ENCODE peak calls at places on chromosomes 12 and 14, in ten cellular contexts. T, I, E, W, G, L, H, Q, V and Y are unnamed samples.

GRCh38 chr12:124098101-124098757 is 125.2 kb downstream of the ZNF664 start:
- DNase-seq in E (no peak), I (no peak), H (no peak), T (no peak), L (no peak), Q (no peak), W (no peak), G (no peak), V (no peak), Y (no peak)

GRCh38 chr14:52119030-52119429 is 50.2 kb upstream of the NID2 start:
- DNase-seq in E (peak), G (no peak), W (no peak), H (no peak), V (no peak), T (no peak), Q (no peak), I (no peak), L (no peak), Y (no peak)

GRCh38 chr14:36702484-36702883 is 40.8 kb downstream of the PAX9 start:
- DNase-seq in T (no peak), L (no peak), Q (no peak), W (no peak), E (no peak), H (no peak), V (no peak), I (peak), G (no peak), Y (no peak)

GRCh38 chr14:68269136-68269535 is 449.6 kb downstream of the RAD51B start:
- DNase-seq in Q (no peak), H (no peak), E (no peak), I (no peak), V (no peak), G (no peak), T (no peak), L (no peak), W (no peak), Y (no peak)

GRCh38 chr14:37563189-37563588 is 31.9 kb downstream of the FOXA1 start:
- DNase-seq in E (no peak), Q (no peak), T (no peak), I (no peak), L (no peak), H (no peak), V (no peak), W (no peak), G (no peak), Y (no peak)

GRCh38 chr12:124457287-124458219 is 109.9 kb downstream of the NCOR2 start:
- DNase-seq in W (peak), T (no peak), Q (peak), L (no peak), I (peak), V (peak), H (peak), E (no peak), G (peak), Y (peak)

GRCh38 chr12:38771871-38772270 is 133.5 kb downstream of the CPNE8 start:
- DNase-seq in V (no peak), L (no peak), H (no peak), T (no peak), W (no peak), I (no peak), E (no peak), Q (no peak), G (no peak), Y (no peak)

GRCh38 chr12:101781834-101782543 is 42.7 kb upstream of the SYCP3 start:
- DNase-seq in V (no peak), Q (no peak), H (no peak), W (no peak), G (no peak), L (no peak), T (no peak), I (no peak), E (no peak), Y (no peak)

GRCh38 chr14:86501611-86502010 is 971.7 kb downstream of the FLRT2 start:
- DNase-seq in E (no peak), H (no peak), G (no peak), Q (no peak), T (no peak), V (no peak), L (no peak), W (no peak), I (no peak), Y (no peak)

GRCh38 chr12:80625901-80626300 is 81.5 kb upstream of the MYF6 start:
- DNase-seq in T (no peak), W (no peak), I (no peak), G (no peak), L (no peak), V (no peak), H (no peak), E (no peak), Q (no peak), Y (no peak)

GRCh38 chr12:26979733-26980132 is 34.5 kb downstream of the TM7SF3 start:
- DNase-seq in I (no peak), H (no peak), W (no peak), L (no peak), Q (no peak), V (no peak), T (no peak), G (no peak), E (no peak), Y (no peak)

GRCh38 chr14:59422069-59422881 is 42.9 kb downstream of the GPR135 start:
- DNase-seq in T (no peak), Q (no peak), V (no peak), G (no peak), W (no peak), E (no peak), H (no peak), L (no peak), I (no peak), Y (no peak)

GRCh38 chr12:111699-112591 is 45.4 kb downstream of the IQSEC3 start:
- DNase-seq in H (peak), V (no peak), I (no peak), Q (no peak), E (no peak), W (peak), L (peak), G (no peak), T (no peak), Y (peak)

GRCh38 chr14:94673781-94674231 is 61.6 kb downstream of the SERPINA3 start:
- DNase-seq in H (peak), I (no peak), E (no peak), T (no peak), W (no peak), V (no peak), Q (no peak), L (no peak), G (peak), Y (no peak)

GRCh38 chr12:77131977-77132490 is 66.7 kb upstream of the E2F7 start:
- DNase-seq in I (no peak), V (no peak), G (no peak), H (no peak), T (no peak), W (no peak), L (no peak), Q (no peak), E (no peak), Y (no peak)

GRCh38 chr14:58414845-58415244 is 12.5 kb downstream of the TIMM9 start:
- DNase-seq in H (no peak), I (no peak), T (peak), W (no peak), L (peak), Q (no peak), E (no peak), G (no peak), V (no peak), Y (no peak)

GRCh38 chr14:68612049-68612448 is 180.8 kb downstream of the ZFP36L1 start:
- DNase-seq in G (no peak), W (no peak), H (no peak), T (no peak), L (no peak), E (no peak), I (no peak), Q (no peak), V (peak), Y (no peak)

GRCh38 chr12:10220398-10221077 is 7.9 kb downstream of the GABARAPL1 start:
- DNase-seq in H (peak), W (peak), L (no peak), I (no peak), T (no peak), G (peak), E (no peak), V (peak), Q (peak), Y (peak)

GRCh38 chr12:70408004-70408790 is 42.1 kb downstream of the KCNMB4 start:
- DNase-seq in G (no peak), W (no peak), E (no peak), T (no peak), V (no peak), H (no peak), Q (no peak), L (no peak), I (no peak), Y (no peak)

GRCh38 chr14:90060965-90061848 is 587 bp upstream of the KCNK13 start:
- DNase-seq in V (no peak), E (no peak), G (no peak), H (no peak), T (no peak), L (no peak), W (no peak), I (no peak), Q (no peak), Y (no peak)

GRCh38 chr12:106226884-106227640 is 20.8 kb downstream of the CKAP4 start:
- DNase-seq in I (no peak), L (peak), V (no peak), E (peak), W (peak), H (no peak), Q (no peak), G (no peak), T (peak), Y (no peak)

GRCh38 chr12:52441320-52441911 is 7.2 kb upstream of the KRT75 start:
- DNase-seq in L (no peak), T (peak), H (no peak), V (no peak), G (no peak), Q (no peak), I (peak), E (peak), W (no peak), Y (no peak)

GRCh38 chr12:28415755-28416154 is 225.5 kb downstream of the CCDC91 start:
- DNase-seq in V (no peak), G (no peak), T (peak), H (no peak), W (no peak), L (peak), E (no peak), Q (no peak), I (no peak), Y (no peak)

GRCh38 chr12:38934696-38935095 is 29.3 kb upstream of the CPNE8 start:
- DNase-seq in T (no peak), E (no peak), Q (no peak), I (no peak), W (no peak), V (no peak), G (no peak), L (no peak), H (no peak), Y (no peak)

GRCh38 chr12:124545508-124546418 is 21.6 kb downstream of the NCOR2 start:
- DNase-seq in T (no peak), Q (no peak), E (no peak), G (no peak), H (no peak), V (peak), I (no peak), L (no peak), W (no peak), Y (peak)

GRCh38 chr14:35495278-35495677 is 38.7 kb upstream of the INSM2 start:
- DNase-seq in L (no peak), I (no peak), W (no peak), V (no peak), T (no peak), H (no peak), E (no peak), Q (no peak), G (no peak), Y (no peak)

GRCh38 chr14:68740798-68741480 is 51.9 kb downstream of the ZFP36L1 start:
- DNase-seq in G (no peak), H (no peak), T (no peak), V (peak), Q (no peak), W (no peak), I (no peak), L (peak), E (no peak), Y (no peak)

GRCh38 chr14:99560946-99561683 is 42.9 kb downstream of the CCDC85C start:
- DNase-seq in G (peak), E (no peak), V (no peak), H (peak), Q (no peak), L (no peak), W (no peak), T (no peak), I (no peak), Y (no peak)

GRCh38 chr12:124847675-124848074 is 16.0 kb downstream of the SCARB1 start:
- DNase-seq in H (no peak), L (no peak), E (peak), V (no peak), T (no peak), Q (peak), G (no peak), I (no peak), W (no peak), Y (no peak)

GRCh38 chr12:102757154-102757873 is 159.7 kb downstream of the PAH start:
- DNase-seq in E (no peak), L (no peak), T (no peak), I (no peak), H (no peak), G (no peak), Q (peak), W (peak), V (no peak), Y (no peak)

GRCh38 chr12:22821985-22822384 is 197.0 kb downstream of the ETNK1 start:
- DNase-seq in I (no peak), L (no peak), E (peak), Q (no peak), T (no peak), G (no peak), H (no peak), V (no peak), W (no peak), Y (no peak)

GRCh38 chr12:127559349-127560040 is 707.5 kb upstream of the TMEM132C start:
- DNase-seq in G (peak), Q (no peak), T (peak), H (no peak), W (peak), V (no peak), I (peak), L (peak), E (no peak), Y (peak)

GRCh38 chr12:6552140-6552551 is 3.7 kb downstream of the IFFO1 start:
- DNase-seq in G (no peak), I (no peak), T (no peak), E (no peak), Q (no peak), W (no peak), H (peak), L (no peak), V (no peak), Y (no peak)

GRCh38 chr12:179131-179884 is 34.6 kb downstream of the SLC6A12 start:
- DNase-seq in L (no peak), I (no peak), E (no peak), Q (no peak), W (no peak), G (no peak), V (no peak), T (no peak), H (no peak), Y (no peak)

GRCh38 chr12:93622485-93622884 is 50.0 kb downstream of the SOCS2 start:
- DNase-seq in L (no peak), V (no peak), G (no peak), I (no peak), T (no peak), W (no peak), E (no peak), H (no peak), Q (no peak), Y (no peak)

GRCh38 chr14:20468773-20469241 is 399 bp upstream of the PNP start:
- DNase-seq in Q (no peak), G (no peak), W (no peak), E (no peak), V (no peak), I (no peak), H (no peak), L (no peak), T (no peak), Y (no peak)

GRCh38 chr14:99481745-99482099 is 513 bp downstream of the CCNK start:
- DNase-seq in E (no peak), L (peak), V (no peak), H (no peak), T (peak), Q (no peak), I (no peak), G (no peak), W (no peak), Y (no peak)

GRCh38 chr14:60199321-60199720 is 34.1 kb upstream of the DHRS7 start:
- DNase-seq in E (no peak), L (no peak), Q (no peak), V (no peak), I (no peak), T (no peak), W (no peak), G (no peak), H (no peak), Y (no peak)

GRCh38 chr14:75053396-75054289 is 2.4 kb upstream of the MLH3 start:
- DNase-seq in T (no peak), V (no peak), Q (no peak), L (no peak), E (no peak), W (no peak), H (no peak), I (no peak), G (no peak), Y (no peak)

GRCh38 chr14:75049731-75050201 is 1.5 kb downstream of the MLH3 start:
- DNase-seq in Q (no peak), H (no peak), W (no peak), T (no peak), L (no peak), E (no peak), G (no peak), V (no peak), I (no peak), Y (no peak)

GRCh38 chr14:75049136-75049535 is 2.1 kb downstream of the MLH3 start:
- DNase-seq in E (no peak), W (peak), T (no peak), L (no peak), H (no peak), I (no peak), G (no peak), Q (no peak), V (no peak), Y (no peak)

GRCh38 chr14:75051556-75051899 is 261 bp upstream of the MLH3 start:
- DNase-seq in E (no peak), H (no peak), L (no peak), G (no peak), V (no peak), W (no peak), I (no peak), Q (no peak), T (no peak), Y (no peak)

GRCh38 chr14:75050852-75051555 is at the start of gene MLH3:
- DNase-seq in L (peak), G (peak), V (peak), E (peak), Q (peak), I (peak), W (peak), H (peak), T (peak), Y (peak)
- TF ChIP-seq EP300 in L (no peak), G (no peak), V (no peak), E (no peak), Q (no peak), I (no peak), W (peak), H (no peak), T (no peak), Y (no peak)

GRCh38 chr12:109276160-109276559 is 32.9 kb downstream of the FOXN4 start:
- DNase-seq in G (no peak), W (no peak), Q (no peak), H (no peak), L (no peak), I (no peak), V (no peak), T (no peak), E (no peak), Y (no peak)

GRCh38 chr12:109275173-109275572 is 33.9 kb downstream of the FOXN4 start:
- DNase-seq in T (no peak), I (no peak), E (no peak), G (no peak), W (no peak), Q (no peak), H (no peak), V (no peak), L (no peak), Y (no peak)

GRCh38 chr12:109271418-109271817 is 37.7 kb downstream of the FOXN4 start:
- DNase-seq in L (no peak), W (no peak), I (no peak), T (no peak), E (no peak), H (no peak), V (no peak), G (no peak), Q (no peak), Y (no peak)

GRCh38 chr12:109274381-109274780 is 34.7 kb downstream of the FOXN4 start:
- DNase-seq in H (no peak), G (no peak), W (no peak), Q (no peak), I (no peak), V (no peak), T (no peak), L (no peak), E (no peak), Y (no peak)

GRCh38 chr12:109273354-109273753 is 35.7 kb downstream of the FOXN4 start:
- DNase-seq in T (no peak), G (no peak), Q (no peak), L (no peak), H (no peak), E (no peak), I (no peak), W (no peak), V (no peak), Y (no peak)
- TF ChIP-seq EP300 in T (no peak), G (no peak), Q (no peak), L (no peak), H (no peak), E (no peak), I (no peak), W (no peak), V (no peak), Y (no peak)

GRCh38 chr12:19605720-19606119 is 166.4 kb downstream of the AEBP2 start:
- DNase-seq in G (no peak), E (no peak), W (no peak), L (no peak), Q (no peak), T (peak), H (no peak), V (no peak), I (no peak), Y (no peak)
- TF ChIP-seq EP300 in G (no peak), E (no peak), W (no peak), L (no peak), Q (no peak), T (no peak), H (no peak), V (no peak), I (no peak), Y (no peak)

DNA sequence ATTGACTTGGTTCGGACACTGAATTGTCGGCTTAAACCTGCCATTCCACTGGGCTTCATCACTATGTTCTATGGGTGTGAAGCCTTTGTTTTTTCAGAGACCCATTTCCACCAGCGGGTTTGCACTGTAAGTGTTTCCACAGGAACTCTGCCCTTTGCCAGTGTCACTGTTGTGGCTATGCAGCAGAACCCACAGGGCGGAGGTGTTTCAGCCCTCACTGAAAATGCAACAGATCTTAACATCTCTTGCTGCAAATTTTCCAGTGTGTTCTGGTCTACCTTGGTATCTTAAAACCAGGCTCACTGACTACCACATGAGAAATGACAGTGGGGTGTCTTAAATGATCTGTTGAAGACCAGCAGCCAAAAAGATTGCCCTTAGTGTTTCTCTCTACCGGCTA is 21.1 kb downstream of the PRKCH start:
- DNase-seq in L (no peak), T (no peak), G (no peak), W (no peak), V (no peak), H (no peak), E (no peak), I (no peak), Q (no peak), Y (peak)
- TF ChIP-seq EP300 in L (no peak), T (no peak), G (no peak), W (no peak), V (no peak), H (no peak), E (no peak), I (no peak), Q (no peak), Y (no peak)

DNA sequence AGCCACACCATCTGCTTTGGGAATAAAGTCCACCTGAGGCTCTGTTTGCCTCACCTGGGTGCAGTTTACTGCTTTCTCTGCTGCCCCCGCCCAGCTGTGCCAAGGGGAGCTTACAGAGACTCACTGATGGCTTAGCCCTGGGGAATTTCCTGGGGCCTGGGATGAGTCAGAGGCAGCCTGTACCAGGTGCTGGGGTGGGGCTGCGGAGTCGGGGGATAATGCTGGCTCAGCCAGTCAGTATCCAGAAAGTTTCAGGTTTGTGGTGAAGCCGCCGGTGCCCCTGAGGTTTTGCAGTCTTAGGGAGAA is 22.3 kb downstream of the PLEKHG3 start:
- DNase-seq in V (no peak), H (peak), E (no peak), G (peak), Q (peak), I (no peak), L (no peak), T (peak), W (no peak), Y (peak)
- TF ChIP-seq EP300 in V (no peak), H (no peak), E (no peak), G (no peak), Q (no peak), I (no peak), L (no peak), T (no peak), W (no peak), Y (peak)

DNA sequence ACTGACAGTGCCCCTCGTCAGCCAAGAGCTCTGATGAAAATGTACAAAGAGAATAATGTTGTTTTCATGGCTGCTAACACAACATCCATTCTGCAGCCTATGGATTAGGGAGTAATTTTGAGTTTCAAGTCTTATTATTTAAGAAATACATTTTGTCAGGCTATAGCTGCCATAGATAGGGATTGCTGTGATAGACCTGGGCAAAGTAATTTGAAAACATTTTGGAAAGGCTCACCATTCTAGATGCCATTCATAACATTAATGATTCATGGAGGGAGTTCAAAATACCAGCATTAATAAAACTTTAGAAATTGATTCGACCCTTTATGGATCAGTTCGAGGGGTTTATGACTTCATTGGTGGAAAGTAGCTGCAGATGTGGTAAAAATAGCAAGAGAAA is 149.8 kb downstream of the GPHN start:
- DNase-seq in Q (no peak), H (no peak), E (no peak), L (no peak), W (no peak), G (no peak), I (no peak), T (no peak), V (no peak), Y (no peak)
- TF ChIP-seq EP300 in Q (no peak), H (no peak), E (no peak), L (no peak), W (no peak), G (no peak), I (no peak), T (no peak), V (no peak), Y (no peak)